ENCODE peak calls at places on chromosomes 12 and 14, in six cellular contexts. N, H, U, R, Q and G are unnamed samples.
A peak's percentile ranks its signal among the peaks of the same experiment; 100 is the strongest.

GRCh38 chr12:132222096-132222807 is 78.0 kb downstream of the NOC4L start:
- DNase-seq in U (no peak), H (no peak), N (peak; percentile 50), R (peak; percentile 66), Q (peak; percentile 22), G (no peak)

GRCh38 chr12:48986720-48987291 is 8.7 kb downstream of the WNT1 start:
- DNase-seq in Q (no peak), U (no peak), H (no peak), N (no peak), R (no peak), G (no peak)

GRCh38 chr14:49972199-49972671 is 79.4 kb downstream of the ARF6 start:
- DNase-seq in N (peak; percentile 51), H (peak; percentile 6), U (peak; percentile 82), R (peak; percentile 82), Q (peak; percentile 60), G (peak; percentile 52)

GRCh38 chr12:120352117-120352516 is 16.8 kb downstream of the MSI1 start:
- DNase-seq in N (no peak), H (no peak), U (no peak), R (peak; percentile 29), Q (no peak), G (no peak)

GRCh38 chr14:100256339-100256895 is 17.5 kb downstream of the YY1 start:
- DNase-seq in U (no peak), H (peak; percentile 14), Q (no peak), N (peak; percentile 57), R (no peak), G (no peak)

GRCh38 chr14:104931323-104931770 is 6.7 kb downstream of the PLD4 start:
- DNase-seq in H (no peak), N (no peak), Q (no peak), U (peak; percentile 84), R (no peak), G (no peak)

GRCh38 chr14:69079747-69080146 is 73.2 kb downstream of the DCAF5 start:
- DNase-seq in U (no peak), R (no peak), H (no peak), Q (no peak), N (no peak), G (no peak)

GRCh38 chr14:54453252-54453651 is 12.1 kb upstream of the CNIH1 start:
- DNase-seq in R (no peak), H (no peak), Q (no peak), N (no peak), U (no peak), G (no peak)

GRCh38 chr14:72790887-72791566 is 102.9 kb downstream of the DPF3 start:
- DNase-seq in H (no peak), Q (no peak), N (peak; percentile 16), R (no peak), U (peak; percentile 77), G (no peak)

GRCh38 chr12:6323340-6323994 is 13.0 kb downstream of the PLEKHG6 start:
- DNase-seq in H (peak; percentile 79), N (peak; percentile 74), Q (no peak), U (no peak), R (peak; percentile 92), G (peak; percentile 62)
- H3K4me3 ChIP-seq in H (peak overlapping the region; percentile 6), N (peak overlapping the region; percentile 23), Q (no peak overlapping the region), U (no peak overlapping the region), R (no peak overlapping the region), G (no peak overlapping the region)

DNA sequence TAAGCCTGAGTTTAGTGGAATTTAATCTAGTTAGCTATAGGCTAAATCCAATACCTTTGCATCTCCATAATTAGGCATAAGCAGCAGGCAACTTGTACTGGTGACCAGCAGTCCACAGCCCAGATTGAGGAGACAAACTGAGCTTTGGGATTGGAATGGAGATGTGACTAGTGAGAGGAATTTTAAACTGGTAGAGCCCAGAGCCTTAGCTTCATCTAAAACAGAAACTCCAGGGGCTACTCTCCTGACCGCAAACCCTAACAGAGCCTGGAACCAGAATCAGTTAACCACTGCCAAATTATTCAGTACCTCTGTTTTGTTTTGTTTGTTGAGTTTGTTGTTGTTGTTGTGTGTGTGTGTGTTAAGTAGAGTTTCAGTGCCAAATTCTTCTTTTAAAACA is 53.2 kb downstream of the TSPAN19 start:
- DNase-seq in U (no peak), N (no peak), H (no peak), R (no peak), Q (no peak), G (no peak)
- H3K4me3 ChIP-seq in U (no peak overlapping the region), N (no peak overlapping the region), H (no peak overlapping the region), R (no peak overlapping the region), Q (no peak overlapping the region), G (no peak overlapping the region)

DNA sequence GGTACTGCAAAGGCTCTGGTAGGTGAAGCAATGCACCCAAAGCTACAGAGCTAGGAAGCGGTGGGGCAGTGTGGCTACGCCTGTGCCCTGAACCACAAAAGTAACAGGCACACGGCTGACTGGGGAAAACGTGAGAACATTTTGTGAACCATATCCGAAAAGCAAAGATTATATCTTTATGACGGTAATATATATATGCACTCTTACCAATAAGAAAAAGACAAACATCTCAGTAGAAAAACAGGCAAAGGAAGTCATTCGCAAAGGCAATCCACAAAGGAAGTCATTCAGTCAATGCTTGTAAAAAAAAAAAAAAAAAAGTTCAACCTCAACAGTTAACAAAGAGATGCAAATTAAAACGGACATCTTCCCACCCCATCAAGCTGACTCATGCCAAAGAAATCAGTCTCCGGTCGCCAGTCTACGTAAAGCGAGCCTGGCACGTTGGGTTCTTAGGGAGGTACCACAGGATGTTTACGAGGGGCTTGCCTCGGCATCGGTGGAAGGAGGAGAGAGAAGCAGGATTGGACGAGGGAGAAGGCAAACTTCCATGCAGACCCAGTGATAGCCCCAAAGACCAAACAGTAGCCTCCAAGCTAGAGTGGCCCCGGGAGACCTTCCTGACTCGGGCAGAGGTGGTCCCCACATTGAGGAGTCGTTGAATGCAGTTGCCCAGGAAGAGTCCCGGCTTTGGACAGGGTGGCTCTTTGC is 39.4 kb upstream of the PPP2R5C start:
- DNase-seq in U (peak; percentile 88), H (no peak), R (peak; percentile 54), N (peak; percentile 52), Q (peak; percentile 55), G (peak; percentile 55)
- H3K4me3 ChIP-seq in U (no peak overlapping the region), H (no peak overlapping the region), R (no peak overlapping the region), N (peak overlapping the region; percentile 0), Q (no peak overlapping the region), G (no peak overlapping the region)

DNA sequence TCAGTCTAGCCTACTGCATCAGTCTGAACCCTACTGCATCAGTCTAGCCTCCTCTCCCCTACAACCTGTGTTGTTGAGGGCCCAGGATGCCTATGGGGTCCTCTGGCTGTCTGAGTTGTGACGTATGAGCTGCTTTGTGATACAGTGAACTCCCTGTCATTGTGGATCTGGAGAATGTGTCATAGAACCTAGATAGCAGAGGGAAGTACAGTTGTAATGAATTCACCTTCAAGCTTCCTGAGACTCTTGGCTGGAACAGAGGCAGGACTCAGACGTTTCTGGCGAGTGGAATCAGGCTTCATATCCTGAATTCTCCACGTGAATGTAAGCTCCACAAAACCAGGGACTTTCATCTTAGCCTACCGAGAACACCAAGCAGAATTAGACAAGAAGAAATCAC is 17.0 kb downstream of the TBK1 start:
- DNase-seq in R (no peak), Q (no peak), U (no peak), N (no peak), H (no peak), G (no peak)
- H3K4me3 ChIP-seq in R (no peak overlapping the region), Q (no peak overlapping the region), U (no peak overlapping the region), N (no peak overlapping the region), H (no peak overlapping the region), G (no peak overlapping the region)

GRCh38 chr12:93469386-93469785 is 2.1 kb downstream of the MRPL42 start:
- DNase-seq in N (no peak), Q (no peak), R (no peak), H (no peak), U (no peak), G (no peak)

GRCh38 chr12:93468008-93468371 is 676 bp downstream of the MRPL42 start:
- DNase-seq in N (peak; percentile 31), R (no peak), H (peak; percentile 15), Q (no peak), U (no peak), G (no peak)

GRCh38 chr12:93467351-93468007 is at the start of gene MRPL42:
- DNase-seq in N (peak; percentile 93), U (peak; percentile 98), H (peak; percentile 89), Q (peak; percentile 84), R (peak; percentile 79), G (peak; percentile 93)

GRCh38 chr12:93461503-93461902 is 5.8 kb upstream of the MRPL42 start:
- DNase-seq in R (no peak), N (no peak), U (no peak), Q (no peak), H (no peak), G (no peak)

GRCh38 chr12:93466625-93467350 is 526 bp upstream of the MRPL42 start:
- DNase-seq in N (no peak), Q (no peak), R (no peak), H (no peak), U (no peak), G (peak; percentile 17)
- H3K4me3 ChIP-seq in N (no peak overlapping the region), Q (peak overlapping the region; percentile 48), R (no peak overlapping the region), H (peak overlapping the region; percentile 88), U (no peak overlapping the region), G (peak overlapping the region; percentile 69)

GRCh38 chr12:1533205-1533601 is 61.2 kb downstream of the FBXL14 start:
- DNase-seq in N (peak; percentile 78), R (peak; percentile 56), U (peak; percentile 65), H (peak; percentile 79), Q (no peak), G (no peak)
- H3K4me3 ChIP-seq in N (peak overlapping the region; percentile 66), R (peak overlapping the region; percentile 75), U (no peak overlapping the region), H (peak overlapping the region; percentile 88), Q (no peak overlapping the region), G (no peak overlapping the region)